ENCODE peak calls at places on chromosomes 5 and 9, in eight cellular contexts. One of them, this sample, is unnamed.

GRCh38 chr5:73822989-73823339 is 197.0 kb downstream of the ARHGEF28 start:
- DNase-seq in astrocyte of the cerebellum: no peak
- DNase-seq in fibroblast of the aortic adventitia: no peak
- DNase-seq in fibroblast of lung: peak
- DNase-seq in AG04450: no peak
- DNase-seq in cardiac muscle cell: no peak
- DNase-seq in OCI-LY7: no peak
- DNase-seq in esophagus squamous epithelium: no peak
- DNase-seq in this sample: no peak

GRCh38 chr5:177312649-177313181 is 1.0 kb upstream of the MXD3 start:
- DNase-seq in astrocyte of the cerebellum: no peak
- DNase-seq in fibroblast of the aortic adventitia: no peak
- DNase-seq in fibroblast of lung: peak
- DNase-seq in AG04450: no peak
- DNase-seq in cardiac muscle cell: peak
- DNase-seq in OCI-LY7: peak
- DNase-seq in esophagus squamous epithelium: no peak
- DNase-seq in this sample: no peak

GRCh38 chr5:76855961-76856360 is 6.1 kb downstream of the S100Z start:
- DNase-seq in astrocyte of the cerebellum: no peak
- DNase-seq in fibroblast of the aortic adventitia: no peak
- DNase-seq in fibroblast of lung: no peak
- DNase-seq in AG04450: no peak
- DNase-seq in cardiac muscle cell: no peak
- DNase-seq in OCI-LY7: peak
- DNase-seq in esophagus squamous epithelium: peak
- DNase-seq in this sample: no peak

GRCh38 chr9:36005891-36006290 is 30.8 kb upstream of the RECK start:
- DNase-seq in astrocyte of the cerebellum: no peak
- DNase-seq in fibroblast of the aortic adventitia: no peak
- DNase-seq in fibroblast of lung: no peak
- DNase-seq in AG04450: no peak
- DNase-seq in cardiac muscle cell: no peak
- DNase-seq in OCI-LY7: no peak
- DNase-seq in esophagus squamous epithelium: no peak
- DNase-seq in this sample: no peak

GRCh38 chr5:15350614-15351013 is 149.4 kb upstream of the FBXL7 start:
- DNase-seq in astrocyte of the cerebellum: no peak
- DNase-seq in fibroblast of the aortic adventitia: no peak
- DNase-seq in fibroblast of lung: no peak
- DNase-seq in AG04450: no peak
- DNase-seq in cardiac muscle cell: no peak
- DNase-seq in OCI-LY7: no peak
- DNase-seq in esophagus squamous epithelium: no peak
- DNase-seq in this sample: no peak

GRCh38 chr5:80269991-80270438 is 14.2 kb upstream of the SERINC5 start:
- DNase-seq in astrocyte of the cerebellum: no peak
- DNase-seq in fibroblast of the aortic adventitia: no peak
- DNase-seq in fibroblast of lung: no peak
- DNase-seq in AG04450: no peak
- DNase-seq in cardiac muscle cell: no peak
- DNase-seq in OCI-LY7: peak
- DNase-seq in esophagus squamous epithelium: no peak
- DNase-seq in this sample: no peak

GRCh38 chr5:20331826-20332225 is 343.8 kb upstream of the CDH18 start:
- DNase-seq in astrocyte of the cerebellum: no peak
- DNase-seq in fibroblast of the aortic adventitia: no peak
- DNase-seq in fibroblast of lung: no peak
- DNase-seq in AG04450: no peak
- DNase-seq in cardiac muscle cell: no peak
- DNase-seq in OCI-LY7: no peak
- DNase-seq in esophagus squamous epithelium: no peak
- DNase-seq in this sample: no peak

GRCh38 chr5:446066-446725 is 3.2 kb downstream of the EXOC3 start:
- DNase-seq in astrocyte of the cerebellum: no peak
- DNase-seq in fibroblast of the aortic adventitia: no peak
- DNase-seq in fibroblast of lung: no peak
- DNase-seq in AG04450: no peak
- DNase-seq in cardiac muscle cell: no peak
- DNase-seq in OCI-LY7: no peak
- DNase-seq in esophagus squamous epithelium: no peak
- DNase-seq in this sample: no peak

GRCh38 chr5:25763781-25764180 is 1119.0 kb upstream of the CDH10 start:
- DNase-seq in astrocyte of the cerebellum: no peak
- DNase-seq in fibroblast of the aortic adventitia: no peak
- DNase-seq in fibroblast of lung: no peak
- DNase-seq in AG04450: no peak
- DNase-seq in cardiac muscle cell: no peak
- DNase-seq in OCI-LY7: no peak
- DNase-seq in esophagus squamous epithelium: no peak
- DNase-seq in this sample: no peak

GRCh38 chr5:61386062-61386800 is 54.2 kb downstream of the ZSWIM6 start:
- DNase-seq in astrocyte of the cerebellum: no peak
- DNase-seq in fibroblast of the aortic adventitia: no peak
- DNase-seq in fibroblast of lung: no peak
- DNase-seq in AG04450: no peak
- DNase-seq in cardiac muscle cell: no peak
- DNase-seq in OCI-LY7: no peak
- DNase-seq in esophagus squamous epithelium: no peak
- DNase-seq in this sample: no peak

GRCh38 chr9:86649913-86650312 is 295.7 kb upstream of the TUT7 start:
- DNase-seq in astrocyte of the cerebellum: no peak
- DNase-seq in fibroblast of the aortic adventitia: no peak
- DNase-seq in fibroblast of lung: no peak
- DNase-seq in AG04450: no peak
- DNase-seq in cardiac muscle cell: no peak
- DNase-seq in OCI-LY7: no peak
- DNase-seq in esophagus squamous epithelium: no peak
- DNase-seq in this sample: no peak

GRCh38 chr5:171622010-171622409 is 163.6 kb upstream of the SMIM23 start:
- DNase-seq in astrocyte of the cerebellum: no peak
- DNase-seq in fibroblast of the aortic adventitia: no peak
- DNase-seq in fibroblast of lung: no peak
- DNase-seq in AG04450: no peak
- DNase-seq in cardiac muscle cell: no peak
- DNase-seq in OCI-LY7: no peak
- DNase-seq in esophagus squamous epithelium: no peak
- DNase-seq in this sample: no peak

DNA sequence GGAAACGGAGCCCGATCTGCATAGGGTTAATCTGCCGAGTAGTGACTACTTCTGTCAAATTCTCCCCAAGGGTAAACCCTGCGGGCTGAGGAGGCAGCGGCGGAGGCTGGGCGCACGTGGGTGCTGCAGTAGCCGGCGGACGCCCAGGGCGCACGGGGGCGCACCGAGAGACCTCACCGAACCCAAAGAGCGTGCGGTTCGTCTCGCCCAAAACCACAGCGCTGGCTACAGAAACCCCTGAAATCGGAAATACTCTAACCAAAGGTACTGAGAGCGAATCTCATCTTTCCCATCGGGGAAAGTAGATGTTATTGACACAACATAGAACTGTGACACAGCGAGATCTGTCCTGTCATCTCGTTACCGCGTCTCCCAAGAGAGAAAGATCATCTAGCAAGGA is 56.0 kb upstream of the SHC3 start:
- DNase-seq in astrocyte of the cerebellum: no peak
- DNase-seq in fibroblast of the aortic adventitia: peak
- DNase-seq in fibroblast of lung: peak
- DNase-seq in AG04450: no peak
- DNase-seq in cardiac muscle cell: peak
- DNase-seq in OCI-LY7: no peak
- DNase-seq in esophagus squamous epithelium: no peak
- DNase-seq in this sample: no peak
- TF ChIP-seq CTCF in astrocyte of the cerebellum: peak
- TF ChIP-seq CTCF in fibroblast of the aortic adventitia: no peak
- TF ChIP-seq CTCF in fibroblast of lung: peak
- TF ChIP-seq CTCF in AG04450: peak
- TF ChIP-seq CTCF in cardiac muscle cell: peak
- TF ChIP-seq CTCF in OCI-LY7: no peak
- TF ChIP-seq CTCF in esophagus squamous epithelium: no peak
- TF ChIP-seq CTCF in this sample: no peak

GRCh38 chr9:127654619-127655018 is 42.5 kb downstream of the STXBP1 start:
- DNase-seq in astrocyte of the cerebellum: no peak
- DNase-seq in fibroblast of the aortic adventitia: no peak
- DNase-seq in fibroblast of lung: no peak
- DNase-seq in AG04450: no peak
- DNase-seq in cardiac muscle cell: no peak
- DNase-seq in OCI-LY7: no peak
- DNase-seq in esophagus squamous epithelium: no peak
- DNase-seq in this sample: peak

GRCh38 chr9:127651697-127652610 is 39.9 kb downstream of the STXBP1 start:
- DNase-seq in astrocyte of the cerebellum: no peak
- DNase-seq in fibroblast of the aortic adventitia: no peak
- DNase-seq in fibroblast of lung: no peak
- DNase-seq in AG04450: no peak
- DNase-seq in cardiac muscle cell: no peak
- DNase-seq in OCI-LY7: no peak
- DNase-seq in esophagus squamous epithelium: no peak
- DNase-seq in this sample: no peak

GRCh38 chr9:127647451-127647850 is 35.4 kb downstream of the STXBP1 start:
- DNase-seq in astrocyte of the cerebellum: no peak
- DNase-seq in fibroblast of the aortic adventitia: no peak
- DNase-seq in fibroblast of lung: no peak
- DNase-seq in AG04450: no peak
- DNase-seq in cardiac muscle cell: no peak
- DNase-seq in OCI-LY7: no peak
- DNase-seq in esophagus squamous epithelium: no peak
- DNase-seq in this sample: no peak

GRCh38 chr9:127650511-127650910 is 38.4 kb downstream of the STXBP1 start:
- DNase-seq in astrocyte of the cerebellum: no peak
- DNase-seq in fibroblast of the aortic adventitia: no peak
- DNase-seq in fibroblast of lung: no peak
- DNase-seq in AG04450: no peak
- DNase-seq in cardiac muscle cell: no peak
- DNase-seq in OCI-LY7: no peak
- DNase-seq in esophagus squamous epithelium: no peak
- DNase-seq in this sample: no peak

GRCh38 chr9:127652733-127653132 is 40.7 kb downstream of the STXBP1 start:
- DNase-seq in astrocyte of the cerebellum: no peak
- DNase-seq in fibroblast of the aortic adventitia: no peak
- DNase-seq in fibroblast of lung: no peak
- DNase-seq in AG04450: no peak
- DNase-seq in cardiac muscle cell: no peak
- DNase-seq in OCI-LY7: no peak
- DNase-seq in esophagus squamous epithelium: no peak
- DNase-seq in this sample: no peak
- H3K4me3 ChIP-seq in astrocyte of the cerebellum: no peak
- H3K4me3 ChIP-seq in fibroblast of the aortic adventitia: no peak
- H3K4me3 ChIP-seq in fibroblast of lung: no peak
- H3K4me3 ChIP-seq in AG04450: no peak
- H3K4me3 ChIP-seq in cardiac muscle cell: no peak
- H3K4me3 ChIP-seq in OCI-LY7: no peak
- H3K4me3 ChIP-seq in esophagus squamous epithelium: no peak
- H3K4me3 ChIP-seq in this sample: no peak

DNA sequence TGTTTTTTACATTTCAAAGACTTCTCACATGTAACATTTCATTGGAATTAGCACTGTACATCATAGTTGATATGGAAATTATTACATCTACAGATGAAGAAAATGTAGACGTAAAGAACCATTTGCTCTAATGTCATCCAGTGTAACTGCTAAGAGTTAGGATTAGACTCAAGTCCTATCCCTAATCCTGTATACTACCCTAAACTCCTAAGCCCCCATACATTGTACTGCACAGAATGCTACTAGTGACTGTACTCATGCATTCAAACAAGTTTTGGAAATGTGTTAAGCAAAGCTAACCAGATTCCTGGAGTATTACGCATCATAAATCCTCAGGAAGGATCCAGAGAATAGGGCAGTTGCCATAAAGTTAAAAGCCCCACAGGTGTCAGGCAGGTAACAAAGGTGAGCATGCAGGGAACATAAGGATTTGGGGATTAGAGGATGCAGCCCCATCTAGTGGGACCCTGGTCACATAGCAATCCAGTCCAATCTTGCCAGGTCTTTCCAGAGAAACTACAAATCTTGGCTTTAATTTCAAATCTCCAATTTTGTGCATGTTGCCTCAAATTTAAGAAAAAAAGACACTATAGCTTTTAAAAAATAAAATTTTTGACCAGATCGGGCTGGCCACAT is 32.0 kb downstream of the HAVCR1 start:
- DNase-seq in astrocyte of the cerebellum: no peak
- DNase-seq in fibroblast of the aortic adventitia: no peak
- DNase-seq in fibroblast of lung: no peak
- DNase-seq in AG04450: no peak
- DNase-seq in cardiac muscle cell: peak
- DNase-seq in OCI-LY7: peak
- DNase-seq in esophagus squamous epithelium: no peak
- DNase-seq in this sample: no peak
- TF ChIP-seq CTCF in astrocyte of the cerebellum: peak
- TF ChIP-seq CTCF in fibroblast of the aortic adventitia: no peak
- TF ChIP-seq CTCF in fibroblast of lung: peak
- TF ChIP-seq CTCF in AG04450: peak
- TF ChIP-seq CTCF in cardiac muscle cell: no peak
- TF ChIP-seq CTCF in OCI-LY7: peak
- TF ChIP-seq CTCF in esophagus squamous epithelium: peak
- TF ChIP-seq CTCF in this sample: peak

DNA sequence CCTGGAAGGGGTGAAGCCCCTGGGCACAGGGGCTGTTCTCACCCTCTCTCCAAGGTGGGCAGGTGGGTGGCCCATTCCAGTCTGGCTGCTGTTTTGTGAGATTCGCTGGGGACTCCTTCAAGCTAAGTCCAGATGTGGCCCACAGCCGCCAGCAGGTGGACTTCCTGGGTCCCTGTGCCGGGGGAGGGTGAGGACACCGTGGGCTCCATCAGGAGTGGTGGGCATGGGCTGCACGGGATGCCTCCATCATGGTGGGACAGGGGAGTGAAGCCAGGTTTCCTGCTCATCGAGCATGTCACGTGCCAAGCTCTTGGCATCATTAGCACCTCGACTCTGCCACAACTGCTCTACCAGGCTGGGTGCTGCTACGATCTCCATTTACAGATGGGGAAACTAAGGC is 1.8 kb downstream of the NCS1 start:
- DNase-seq in astrocyte of the cerebellum: no peak
- DNase-seq in fibroblast of the aortic adventitia: no peak
- DNase-seq in fibroblast of lung: no peak
- DNase-seq in AG04450: no peak
- DNase-seq in cardiac muscle cell: no peak
- DNase-seq in OCI-LY7: no peak
- DNase-seq in esophagus squamous epithelium: no peak
- DNase-seq in this sample: no peak
- H3K4me3 ChIP-seq in astrocyte of the cerebellum: peak
- H3K4me3 ChIP-seq in fibroblast of the aortic adventitia: peak
- H3K4me3 ChIP-seq in fibroblast of lung: peak
- H3K4me3 ChIP-seq in AG04450: peak
- H3K4me3 ChIP-seq in cardiac muscle cell: peak
- H3K4me3 ChIP-seq in OCI-LY7: no peak
- H3K4me3 ChIP-seq in esophagus squamous epithelium: peak
- H3K4me3 ChIP-seq in this sample: peak

GRCh38 chr5:149406203-149406978 is 27.3 kb upstream of the IL17B start:
- DNase-seq in astrocyte of the cerebellum: peak
- DNase-seq in fibroblast of the aortic adventitia: peak
- DNase-seq in fibroblast of lung: peak
- DNase-seq in AG04450: peak
- DNase-seq in cardiac muscle cell: no peak
- DNase-seq in OCI-LY7: no peak
- DNase-seq in esophagus squamous epithelium: no peak
- DNase-seq in this sample: peak
- TF ChIP-seq CTCF in astrocyte of the cerebellum: peak
- TF ChIP-seq CTCF in fibroblast of the aortic adventitia: peak
- TF ChIP-seq CTCF in fibroblast of lung: peak
- TF ChIP-seq CTCF in AG04450: peak
- TF ChIP-seq CTCF in cardiac muscle cell: peak
- TF ChIP-seq CTCF in OCI-LY7: no peak
- TF ChIP-seq CTCF in esophagus squamous epithelium: no peak
- TF ChIP-seq CTCF in this sample: peak